ENCODE peak calls at places on chromosomes 7 and 10, in nine cellular contexts. N is brain microvascular endothelial cell, K is astrocyte of the cerebellum, U is colonic mucosa, W is A549, P is heart right ventricle, L is MM.1S, T is BE2C, X is right cardiac atrium. M is an unnamed sample.

GRCh38 chr10:132202070-132202970 is 15.6 kb downstream of the DPYSL4 start:
- DNase-seq in X (peak; percentile 51), P (peak; percentile 14), T (no peak), W (no peak), U (no peak), K (no peak), N (no peak), L (no peak), M (no peak)

GRCh38 chr10:118809821-118810220 is 55.1 kb upstream of the CACUL1 start:
- DNase-seq in U (no peak), W (no peak), X (no peak), N (no peak), L (no peak), T (no peak), K (no peak), P (no peak), M (no peak)

GRCh38 chr7:156897673-156898072 is 4.7 kb upstream of the LMBR1 start:
- DNase-seq in U (no peak), P (no peak), N (no peak), W (peak; percentile 61), K (no peak), T (no peak), X (no peak), L (no peak), M (no peak)

GRCh38 chr7:94264756-94265155 is 129.9 kb upstream of the COL1A2 start:
- DNase-seq in L (no peak), X (no peak), K (no peak), T (no peak), N (no peak), W (no peak), P (no peak), U (no peak), M (no peak)

GRCh38 chr10:21950566-21950965 is 53.0 kb downstream of the DNAJC1 start:
- DNase-seq in U (no peak), N (no peak), W (no peak), K (no peak), L (no peak), P (no peak), X (no peak), T (no peak), M (no peak)

GRCh38 chr7:70952311-70952710 is 179.6 kb upstream of the GALNT17 start:
- DNase-seq in W (no peak), P (no peak), U (no peak), K (no peak), N (no peak), L (no peak), X (no peak), T (no peak), M (no peak)

GRCh38 chr10:62214364-62214874 is 54.2 kb downstream of the RTKN2 start:
- DNase-seq in X (no peak), N (no peak), P (no peak), K (no peak), L (no peak), U (no peak), W (no peak), T (no peak), M (no peak)

GRCh38 chr7:116583653-116584052 is 58.8 kb downstream of the CAV1 start:
- DNase-seq in U (no peak), N (no peak), T (no peak), X (no peak), K (no peak), W (no peak), P (no peak), L (peak; percentile 98), M (no peak)

GRCh38 chr10:18179901-18180300 is 39.7 kb downstream of the CACNB2 start:
- DNase-seq in P (no peak), N (peak; percentile 87), X (no peak), W (no peak), L (no peak), T (no peak), K (peak; percentile 72), U (no peak), M (no peak)

GRCh38 chr7:36863901-36864701 is 139.8 kb upstream of the AOAH start:
- DNase-seq in N (no peak), X (peak; percentile 46), L (no peak), W (no peak), U (no peak), P (no peak), K (no peak), T (peak; percentile 34), M (no peak)

GRCh38 chr7:100087055-100087750 is 1.6 kb upstream of the COPS6 start:
- DNase-seq in P (no peak), T (no peak), W (peak; percentile 56), X (no peak), K (peak; percentile 88), N (peak; percentile 87), L (no peak), U (no peak), M (peak; percentile 97)

GRCh38 chr10:32985781-32986350 is 27.8 kb upstream of the ITGB1 start:
- DNase-seq in T (no peak), U (no peak), N (peak; percentile 83), X (no peak), P (no peak), K (peak; percentile 65), L (no peak), W (peak; percentile 97), M (no peak)
- H3K4me3 ChIP-seq in T (no peak overlapping the region), U (no peak overlapping the region), N (no peak overlapping the region), X (no peak overlapping the region), P (no peak overlapping the region), K (no peak overlapping the region), L (no peak overlapping the region), W (peak overlapping the region; percentile 4), M (no peak overlapping the region)

GRCh38 chr7:55558962-55559920 is 13.1 kb downstream of the VOPP1 start:
- DNase-seq in W (no peak), N (no peak), P (no peak), L (no peak), K (no peak), U (no peak), T (no peak), X (no peak), M (no peak)
- H3K4me3 ChIP-seq in W (no peak overlapping the region), N (no peak overlapping the region), P (no peak overlapping the region), L (peak overlapping the region; percentile 33), K (no peak overlapping the region), U (no peak overlapping the region), T (no peak overlapping the region), X (no peak overlapping the region), M (no peak overlapping the region)

DNA sequence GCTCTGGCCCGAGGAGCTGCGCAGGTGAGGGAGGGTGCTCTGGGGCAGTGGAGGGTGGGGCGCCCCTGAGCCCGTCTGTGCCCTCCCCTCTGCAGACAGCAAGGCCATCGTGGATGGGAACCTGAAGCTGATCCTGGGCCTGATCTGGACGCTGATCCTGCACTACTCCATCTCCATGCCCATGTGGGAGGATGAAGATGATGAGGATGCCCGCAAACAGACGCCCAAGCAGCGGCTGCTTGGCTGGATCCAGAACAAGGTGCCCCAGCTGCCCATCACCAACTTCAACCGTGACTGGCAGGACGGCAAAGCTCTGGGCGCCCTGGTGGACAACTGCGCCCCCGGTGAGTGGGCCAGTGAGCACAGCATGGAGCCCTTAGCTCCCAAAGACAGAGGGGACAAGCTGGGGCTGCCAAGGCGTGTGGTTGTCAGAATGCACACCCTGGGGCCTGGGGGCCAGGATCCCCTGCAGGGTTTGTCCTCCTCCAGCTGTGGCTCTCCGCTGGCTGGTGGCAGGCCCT is 5.1 kb downstream of the FLNC start:
- DNase-seq in W (no peak), N (no peak), K (no peak), U (no peak), L (no peak), X (no peak), P (no peak), T (no peak), M (no peak)
- H3K4me3 ChIP-seq in W (no peak overlapping the region), N (no peak overlapping the region), K (no peak overlapping the region), U (no peak overlapping the region), L (no peak overlapping the region), X (no peak overlapping the region), P (no peak overlapping the region), T (no peak overlapping the region), M (no peak overlapping the region)

GRCh38 chr10:126914561-126914960 is 9.3 kb downstream of the DOCK1 start:
- DNase-seq in K (no peak), T (no peak), L (no peak), N (no peak), W (no peak), X (no peak), U (no peak), P (no peak), M (no peak)
- H3K4me3 ChIP-seq in K (no peak overlapping the region), T (no peak overlapping the region), L (no peak overlapping the region), N (no peak overlapping the region), W (no peak overlapping the region), X (no peak overlapping the region), U (no peak overlapping the region), P (no peak overlapping the region), M (no peak overlapping the region)

DNA sequence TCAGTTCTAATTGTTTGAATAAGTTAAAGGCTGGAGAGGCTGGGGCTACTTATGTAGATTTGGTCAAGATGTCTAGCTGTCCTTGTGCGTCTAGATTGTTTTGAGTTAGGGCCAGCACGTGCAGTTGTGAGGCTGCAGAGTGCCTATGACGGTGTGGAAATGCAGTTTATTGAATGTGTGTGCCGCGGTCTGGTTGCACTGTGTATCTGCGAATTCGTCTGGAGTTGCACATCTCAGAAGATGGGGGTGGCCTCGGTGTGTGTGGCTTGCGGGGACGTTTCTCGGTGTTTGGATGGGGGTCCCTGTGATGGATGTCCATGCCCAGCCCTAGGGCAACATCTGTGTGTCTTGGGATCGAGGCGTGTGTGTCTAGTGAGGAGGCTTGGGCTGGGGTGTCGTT is 10.2 kb downstream of the EMX2 start:
- DNase-seq in P (no peak), K (no peak), L (no peak), W (no peak), U (no peak), T (no peak), X (no peak), N (no peak), M (no peak)
- H3K4me3 ChIP-seq in P (no peak overlapping the region), K (no peak overlapping the region), L (no peak overlapping the region), W (no peak overlapping the region), U (no peak overlapping the region), T (no peak overlapping the region), X (no peak overlapping the region), N (no peak overlapping the region), M (no peak overlapping the region)

GRCh38 chr10:94358480-94358879 is 4.3 kb downstream of the NOC3L start:
- DNase-seq in W (no peak), L (no peak), U (no peak), P (no peak), K (peak; percentile 94), T (no peak), N (peak; percentile 89), X (no peak), M (peak; percentile 76)
- H3K4me3 ChIP-seq in W (no peak overlapping the region), L (no peak overlapping the region), U (no peak overlapping the region), P (no peak overlapping the region), K (peak overlapping the region; percentile 24), T (no peak overlapping the region), N (peak overlapping the region; percentile 26), X (no peak overlapping the region), M (no peak overlapping the region)